ENCODE peak calls at places on chromosomes 16 and 17, in six cellular contexts. B, Y, T, N, J and O are unnamed samples.

GRCh38 chr17:41792835-41793748 is 6.6 kb upstream of the JUP start:
- DNase-seq in B (peak; percentile 71), Y (peak; percentile 68), T (peak; percentile 49), N (no peak), J (peak; percentile 66), O (peak; percentile 97)

GRCh38 chr17:1743094-1743452 is 402 bp downstream of the SERPINF2 start:
- DNase-seq in B (no peak), Y (no peak), T (no peak), N (no peak), J (no peak), O (no peak)

GRCh38 chr16:50528820-50529219 is 19.4 kb upstream of the NKD1 start:
- DNase-seq in B (no peak), Y (no peak), T (no peak), N (no peak), J (no peak), O (no peak)

GRCh38 chr17:56810286-56810781 is 23.4 kb downstream of the C17orf67 start:
- DNase-seq in B (no peak), Y (no peak), T (peak; percentile 46), N (no peak), J (no peak), O (no peak)

GRCh38 chr16:12539185-12539929 is 264.3 kb downstream of the CPPED1 start:
- DNase-seq in B (no peak), Y (no peak), T (peak; percentile 18), N (peak; percentile 93), J (peak; percentile 71), O (no peak)

GRCh38 chr16:53094013-53094630 is 39.3 kb downstream of the CHD9 start:
- DNase-seq in B (peak; percentile 75), Y (peak; percentile 41), T (no peak), N (peak; percentile 85), J (no peak), O (no peak)

GRCh38 chr17:38672788-38673713 is 1.7 kb downstream of the EPOP start:
- DNase-seq in B (no peak), Y (no peak), T (no peak), N (no peak), J (no peak), O (no peak)

GRCh38 chr17:74815671-74816370 is 39.7 kb upstream of the NAT9 start:
- DNase-seq in B (no peak), Y (no peak), T (no peak), N (no peak), J (no peak), O (peak; percentile 23)

GRCh38 chr16:4695473-4696171 is 2.3 kb downstream of the NUDT16L1 start:
- DNase-seq in B (no peak), Y (no peak), T (no peak), N (no peak), J (no peak), O (no peak)

GRCh38 chr16:4594433-4595410 is 20.0 kb downstream of the UBALD1 start:
- DNase-seq in B (no peak), Y (no peak), T (no peak), N (no peak), J (no peak), O (no peak)

GRCh38 chr17:40598928-40599627 is 33.8 kb upstream of the CCR7 start:
- DNase-seq in B (no peak), Y (no peak), T (peak; percentile 69), N (peak; percentile 96), J (no peak), O (no peak)

GRCh38 chr17:57436565-57436964 is 180.2 kb downstream of the MSI2 start:
- DNase-seq in B (no peak), Y (no peak), T (no peak), N (no peak), J (no peak), O (no peak)

GRCh38 chr16:9625122-9625521 is 533.7 kb downstream of the HAPSTR1 start:
- DNase-seq in B (no peak), Y (no peak), T (no peak), N (no peak), J (no peak), O (no peak)

GRCh38 chr17:6701719-6702118 is 11.4 kb downstream of the SLC13A5 start:
- DNase-seq in B (no peak), Y (peak; percentile 72), T (no peak), N (peak; percentile 37), J (no peak), O (no peak)

GRCh38 chr17:6815775-6816174 is 15.8 kb downstream of the TEKT1 start:
- DNase-seq in B (no peak), Y (no peak), T (no peak), N (no peak), J (no peak), O (no peak)

GRCh38 chr16:22372882-22373661 is 1.3 kb downstream of the CDR2 start:
- DNase-seq in B (no peak), Y (no peak), T (peak; percentile 20), N (no peak), J (no peak), O (no peak)

GRCh38 chr17:4199818-4200402 is 56.9 kb downstream of the CYB5D2 start:
- DNase-seq in B (no peak), Y (peak; percentile 81), T (peak; percentile 51), N (peak; percentile 62), J (no peak), O (peak; percentile 28)

GRCh38 chr17:2412561-2413021 is 11.7 kb upstream of the MNT start:
- DNase-seq in B (no peak), Y (no peak), T (peak; percentile 44), N (no peak), J (no peak), O (no peak)

GRCh38 chr16:80968386-80969113 is 38.1 kb downstream of the CMC2 start:
- DNase-seq in B (no peak), Y (peak; percentile 20), T (no peak), N (no peak), J (peak; percentile 65), O (no peak)

GRCh38 chr17:51590071-51590470 is 329.7 kb downstream of the UTP18 start:
- DNase-seq in B (no peak), Y (no peak), T (no peak), N (no peak), J (no peak), O (no peak)

GRCh38 chr16:31487720-31488629 is 5.1 kb downstream of the SLC5A2 start:
- DNase-seq in B (peak; percentile 80), Y (peak; percentile 69), T (peak; percentile 25), N (peak; percentile 51), J (no peak), O (peak; percentile 78)

GRCh38 chr16:73329363-73330306 is 281.7 kb upstream of the ZFHX3 start:
- DNase-seq in B (no peak), Y (no peak), T (no peak), N (no peak), J (peak; percentile 37), O (peak; percentile 43)

DNA sequence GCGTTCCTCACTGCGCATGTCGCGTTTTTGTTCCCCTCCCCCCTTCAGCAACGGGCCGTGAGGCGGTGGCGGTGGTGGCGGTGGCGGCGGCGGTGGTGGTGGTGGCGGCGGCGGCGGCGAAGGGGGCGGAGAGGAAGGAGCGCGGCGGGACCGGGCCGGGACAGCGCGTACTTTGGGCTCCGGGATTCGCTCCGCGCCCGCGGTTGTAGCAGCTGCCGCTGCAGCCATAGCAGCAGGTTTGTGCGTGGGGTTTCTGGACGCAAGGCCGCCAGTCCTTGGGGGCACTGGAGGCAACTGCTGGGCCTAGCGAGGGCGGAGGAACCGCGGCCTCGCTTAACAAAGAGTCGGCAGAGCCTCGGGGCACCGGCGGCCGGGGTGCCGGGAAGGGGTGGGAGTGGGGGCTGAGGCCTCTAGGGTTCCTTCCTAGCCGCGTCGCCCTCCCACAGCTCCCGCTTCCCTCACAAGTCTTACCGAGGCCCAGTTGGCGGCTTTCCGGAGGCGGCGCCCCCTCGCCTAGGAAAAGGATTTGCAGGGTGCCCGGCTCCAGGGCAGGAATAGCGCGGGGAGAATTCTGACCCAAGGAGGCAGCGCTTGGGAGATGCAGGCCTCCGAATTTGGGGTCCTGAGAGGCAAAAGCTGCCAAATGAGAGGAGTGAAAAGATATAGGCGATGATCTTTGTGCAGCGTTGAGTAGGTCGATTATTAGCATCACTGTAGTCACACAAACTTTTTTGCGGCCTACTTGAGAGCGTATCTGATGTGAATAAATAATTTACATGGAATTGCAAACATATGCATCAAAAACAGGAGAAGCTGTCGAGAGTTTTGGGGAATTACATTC is at the start of gene DDX42:
- DNase-seq in B (peak; percentile 91), Y (peak; percentile 58), T (peak; percentile 63), N (no peak), J (peak; percentile 52), O (peak; percentile 96)
- TF ChIP-seq CTCF in B (no peak), Y (no peak), T (peak; percentile 3), N (no peak), J (no peak), O (peak; percentile 30)

GRCh38 chr16:88972349-88972748 is 4.7 kb downstream of the CBFA2T3 start:
- DNase-seq in B (no peak), Y (no peak), T (no peak), N (no peak), J (no peak), O (no peak)

GRCh38 chr16:88973415-88974050 is 3.5 kb downstream of the CBFA2T3 start:
- DNase-seq in B (no peak), Y (no peak), T (no peak), N (no peak), J (no peak), O (no peak)

GRCh38 chr16:88971371-88972097 is 5.5 kb downstream of the CBFA2T3 start:
- DNase-seq in B (peak; percentile 41), Y (no peak), T (no peak), N (peak; percentile 96), J (no peak), O (no peak)

GRCh38 chr16:88974080-88974479 is 2.9 kb downstream of the CBFA2T3 start:
- DNase-seq in B (no peak), Y (no peak), T (no peak), N (no peak), J (no peak), O (no peak)

GRCh38 chr16:88973007-88973410 is 4.0 kb downstream of the CBFA2T3 start:
- DNase-seq in B (no peak), Y (no peak), T (no peak), N (no peak), J (no peak), O (no peak)
- H3K4me3 ChIP-seq in B (no peak overlapping the region), Y (no peak overlapping the region), T (no peak overlapping the region), N (peak overlapping the region; percentile 84), J (no peak overlapping the region), O (no peak overlapping the region)

DNA sequence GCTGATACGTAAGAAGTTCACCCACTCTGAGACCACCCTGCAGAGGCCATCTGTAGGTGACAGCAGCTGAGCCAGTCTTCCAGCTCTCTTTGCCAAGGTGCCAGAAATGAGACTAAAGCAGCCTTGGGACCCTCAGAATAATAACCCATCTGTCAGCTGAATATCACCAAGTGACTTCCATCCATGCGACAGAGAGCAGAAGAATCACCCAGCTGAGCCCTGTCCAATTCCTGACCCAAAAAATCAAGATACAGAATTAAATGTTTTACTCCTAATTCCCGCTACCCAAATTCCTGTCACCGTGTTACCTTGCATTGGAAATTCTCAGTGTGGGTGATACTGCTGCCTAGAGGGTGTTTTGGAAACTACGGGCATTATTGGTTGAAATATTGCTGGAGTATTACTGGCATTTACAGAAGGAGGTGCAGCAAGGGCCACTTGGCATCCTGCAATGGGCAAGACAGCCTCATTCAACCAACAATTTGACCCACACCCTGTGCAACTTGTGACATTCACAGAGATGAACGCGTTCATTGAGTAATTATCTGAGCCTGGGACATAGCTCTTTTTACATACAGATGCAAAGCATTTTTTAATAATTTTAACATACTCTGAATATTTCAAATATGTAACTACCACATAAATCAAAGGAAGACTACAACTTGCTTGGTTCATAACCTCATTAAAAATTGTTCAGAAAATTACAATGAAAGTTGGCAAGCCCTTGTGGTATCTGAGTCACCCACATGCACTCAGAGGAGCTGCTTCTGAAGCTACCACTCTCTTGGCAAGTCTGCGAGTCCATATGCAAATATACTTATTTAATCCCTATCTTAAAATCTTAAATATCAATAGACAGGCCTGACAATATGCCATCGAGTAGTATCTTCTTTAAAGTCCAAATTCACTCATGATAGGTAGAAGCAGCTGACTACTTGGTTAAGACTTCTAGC is 126.6 kb downstream of the C16orf95 start:
- DNase-seq in B (no peak), Y (no peak), T (no peak), N (no peak), J (peak; percentile 54), O (no peak)
- TF ChIP-seq CTCF in B (no peak), Y (no peak), T (no peak), N (no peak), J (peak; percentile 11), O (no peak)

GRCh38 chr16:84643180-84643583 is 5.1 kb upstream of the KLHL36 start:
- DNase-seq in B (peak; percentile 53), Y (no peak), T (peak; percentile 90), N (no peak), J (peak; percentile 84), O (no peak)
- H3K4me3 ChIP-seq in B (no peak overlapping the region), Y (no peak overlapping the region), T (no peak overlapping the region), N (no peak overlapping the region), J (no peak overlapping the region), O (no peak overlapping the region)